ENCODE peak calls at places on chromosomes 7 and 10, in nine cellular contexts. E is uterus, D is H1, L is Panc1, C is lung, I is SK-N-SH, Y is breast epithelium, G is body of pancreas, X is HCT116. R is an unnamed sample.

GRCh38 chr10:58892039-58892665 is 284.3 kb upstream of the PHYHIPL start:
- DNase-seq in E (no peak), D (no peak), L (no peak), C (no peak), I (no peak), Y (no peak), G (no peak), X (no peak), R (no peak)

GRCh38 chr7:123537026-123537642 is 2.7 kb upstream of the IQUB start:
- DNase-seq in E (no peak), D (no peak), L (no peak), C (no peak), I (no peak), Y (no peak), G (no peak), X (no peak), R (no peak)

GRCh38 chr10:63605568-63605967 is 84.4 kb downstream of the REEP3 start:
- DNase-seq in E (no peak), D (no peak), L (no peak), C (no peak), I (no peak), Y (no peak), G (no peak), X (peak), R (no peak)

GRCh38 chr10:33303988-33304387 is 30.5 kb downstream of the NRP1 start:
- DNase-seq in E (no peak), D (no peak), L (no peak), C (no peak), I (no peak), Y (no peak), G (no peak), X (no peak), R (no peak)

GRCh38 chr10:49096890-49097445 is 18.4 kb downstream of the VSTM4 start:
- DNase-seq in E (no peak), D (no peak), L (no peak), C (no peak), I (no peak), Y (no peak), G (no peak), X (no peak), R (no peak)

GRCh38 chr10:1939016-1939415 is 201.7 kb upstream of the ADARB2 start:
- DNase-seq in E (no peak), D (no peak), L (no peak), C (no peak), I (no peak), Y (no peak), G (no peak), X (no peak), R (no peak)

GRCh38 chr10:52488606-52489485 is 174.8 kb downstream of the DKK1 start:
- DNase-seq in E (no peak), D (no peak), L (no peak), C (no peak), I (peak), Y (no peak), G (no peak), X (no peak), R (no peak)

GRCh38 chr10:3107426-3107961 is 40.1 kb downstream of the PFKP start:
- DNase-seq in E (peak), D (no peak), L (no peak), C (peak), I (no peak), Y (peak), G (peak), X (no peak), R (peak)

GRCh38 chr7:108293190-108293612 is 163.0 kb downstream of the NRCAM start:
- DNase-seq in E (no peak), D (no peak), L (no peak), C (no peak), I (no peak), Y (no peak), G (no peak), X (no peak), R (no peak)

GRCh38 chr7:55187701-55188491 is 169.1 kb downstream of the EGFR start:
- DNase-seq in E (peak), D (no peak), L (no peak), C (no peak), I (no peak), Y (no peak), G (no peak), X (no peak), R (no peak)

GRCh38 chr10:113454341-113455061 is 98.4 kb upstream of the HABP2 start:
- DNase-seq in E (peak), D (peak), L (no peak), C (no peak), I (peak), Y (no peak), G (peak), X (peak), R (no peak)

GRCh38 chr7:24504871-24505270 is 68.4 kb upstream of the PALS2 start:
- DNase-seq in E (no peak), D (no peak), L (no peak), C (no peak), I (no peak), Y (no peak), G (no peak), X (no peak), R (no peak)

GRCh38 chr10:79155301-79156081 is 86.7 kb downstream of the ZMIZ1 start:
- DNase-seq in E (no peak), D (no peak), L (no peak), C (no peak), I (no peak), Y (no peak), G (no peak), X (no peak), R (no peak)

GRCh38 chr7:16171928-16172327 is 249.4 kb downstream of the CRPPA start:
- DNase-seq in E (no peak), D (no peak), L (no peak), C (no peak), I (no peak), Y (no peak), G (no peak), X (no peak), R (no peak)

GRCh38 chr7:17934612-17935247 is 5.6 kb downstream of the SNX13 start:
- DNase-seq in E (no peak), D (no peak), L (no peak), C (no peak), I (no peak), Y (no peak), G (no peak), X (no peak), R (no peak)

GRCh38 chr10:13924020-13924725 is 337.4 kb downstream of the PRPF18 start:
- DNase-seq in E (no peak), D (no peak), L (no peak), C (no peak), I (no peak), Y (no peak), G (no peak), X (no peak), R (peak)

GRCh38 chr10:48363617-48364355 is 57.3 kb downstream of the MAPK8 start:
- DNase-seq in E (no peak), D (no peak), L (peak), C (peak), I (peak), Y (no peak), G (peak), X (peak), R (peak)

GRCh38 chr7:30434140-30434799 is 44.3 kb downstream of the NOD1 start:
- DNase-seq in E (no peak), D (no peak), L (no peak), C (no peak), I (no peak), Y (peak), G (no peak), X (no peak), R (no peak)

GRCh38 chr7:116524609-116525297 is at the start of gene CAV1:
- DNase-seq in E (peak), D (peak), L (peak), C (peak), I (peak), Y (peak), G (peak), X (peak), R (no peak)

GRCh38 chr10:21194510-21194993 is 297.4 kb upstream of the NEBL start:
- DNase-seq in E (no peak), D (no peak), L (no peak), C (no peak), I (peak), Y (no peak), G (no peak), X (peak), R (peak)

GRCh38 chr7:151682831-151683614 is 163.3 kb upstream of the RHEB start:
- DNase-seq in E (no peak), D (no peak), L (no peak), C (no peak), I (no peak), Y (no peak), G (no peak), X (no peak), R (no peak)

GRCh38 chr10:48951707-48952106 is 12.1 kb upstream of the LRRC18 start:
- DNase-seq in E (no peak), D (no peak), L (no peak), C (no peak), I (peak), Y (no peak), G (no peak), X (no peak), R (no peak)

GRCh38 chr7:155644971-155645509 is 579 bp downstream of the RBM33 start:
- DNase-seq in E (peak), D (no peak), L (no peak), C (peak), I (peak), Y (no peak), G (peak), X (no peak), R (no peak)

GRCh38 chr7:85829817-85830432 is 643.1 kb upstream of the SEMA3D start:
- DNase-seq in E (no peak), D (no peak), L (no peak), C (no peak), I (peak), Y (no peak), G (no peak), X (no peak), R (no peak)

GRCh38 chr10:14080795-14081194 is 249.9 kb downstream of the FRMD4A start:
- DNase-seq in E (no peak), D (no peak), L (no peak), C (no peak), I (no peak), Y (no peak), G (no peak), X (no peak), R (no peak)

GRCh38 chr10:97540669-97541500 is 31.7 kb upstream of the ANKRD2 start:
- DNase-seq in E (peak), D (no peak), L (no peak), C (no peak), I (no peak), Y (no peak), G (no peak), X (no peak), R (no peak)

GRCh38 chr7:75881436-75882095 is 2.7 kb downstream of the RHBDD2 start:
- DNase-seq in E (no peak), D (peak), L (no peak), C (no peak), I (no peak), Y (no peak), G (no peak), X (no peak), R (no peak)

GRCh38 chr10:56142092-56142728 is 218.8 kb downstream of the ZWINT start:
- DNase-seq in E (no peak), D (no peak), L (no peak), C (no peak), I (no peak), Y (no peak), G (no peak), X (no peak), R (no peak)

GRCh38 chr7:14690486-14690885 is 212.1 kb downstream of the DGKB start:
- DNase-seq in E (no peak), D (no peak), L (no peak), C (no peak), I (no peak), Y (no peak), G (no peak), X (no peak), R (no peak)

GRCh38 chr10:4849555-4850242 is 23.7 kb downstream of the AKR1E2 start:
- DNase-seq in E (peak), D (peak), L (peak), C (peak), I (peak), Y (peak), G (peak), X (peak), R (peak)
- TF ChIP-seq CTCF in E (peak), D (peak), L (peak), C (peak), I (peak), Y (peak), G (peak), X (peak), R (peak)

GRCh38 chr7:1099154-1099542 is 11.2 kb downstream of the GPER1 start:
- DNase-seq in E (no peak), D (no peak), L (no peak), C (no peak), I (no peak), Y (no peak), G (no peak), X (no peak), R (no peak)

GRCh38 chr7:1100386-1100785 is 12.5 kb downstream of the GPER1 start:
- DNase-seq in E (no peak), D (no peak), L (no peak), C (no peak), I (no peak), Y (no peak), G (no peak), X (no peak), R (no peak)

GRCh38 chr7:1101580-1102431 is 13.9 kb downstream of the GPER1 start:
- DNase-seq in E (no peak), D (no peak), L (no peak), C (no peak), I (no peak), Y (no peak), G (no peak), X (no peak), R (peak)

GRCh38 chr7:1099637-1100036 is 11.7 kb downstream of the GPER1 start:
- DNase-seq in E (no peak), D (no peak), L (no peak), C (no peak), I (no peak), Y (no peak), G (no peak), X (no peak), R (no peak)

GRCh38 chr7:1100886-1101579 is 13.1 kb downstream of the GPER1 start:
- DNase-seq in E (no peak), D (no peak), L (no peak), C (no peak), I (no peak), Y (no peak), G (no peak), X (no peak), R (no peak)
- H3K4me3 ChIP-seq in E (no peak), D (no peak), L (no peak), C (no peak), I (no peak), Y (no peak), G (no peak), X (no peak), R (no peak)

GRCh38 chr7:158567153-158567603 is 20.4 kb downstream of the PTPRN2 start:
- DNase-seq in E (no peak), D (no peak), L (no peak), C (no peak), I (peak), Y (no peak), G (peak), X (no peak), R (no peak)
- TF ChIP-seq CTCF in E (no peak), D (no peak), L (no peak), C (no peak), I (no peak), Y (no peak), G (no peak), X (no peak), R (no peak)

DNA sequence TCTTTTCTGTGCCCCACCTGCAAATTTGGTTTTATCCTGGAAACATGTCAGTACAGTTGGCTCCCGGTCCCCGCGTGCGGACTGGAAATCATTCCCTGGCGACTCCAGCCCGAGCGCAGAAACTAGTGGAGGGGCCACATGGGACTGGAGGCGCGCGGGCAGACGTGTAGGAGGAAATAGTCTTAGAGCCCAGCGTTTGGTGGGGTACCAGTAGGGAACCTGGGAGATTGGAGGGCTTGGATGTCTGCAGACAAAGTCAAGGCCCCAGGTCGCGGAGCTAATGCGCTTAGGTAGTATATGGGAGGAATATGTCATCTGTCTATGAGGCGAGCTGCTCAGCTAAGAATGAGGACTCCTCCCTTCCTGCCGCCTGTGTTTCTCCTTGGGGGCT is 1.3 kb downstream of the GALNT17 start:
- DNase-seq in E (no peak), D (no peak), L (no peak), C (no peak), I (no peak), Y (no peak), G (no peak), X (no peak), R (no peak)
- H3K4me3 ChIP-seq in E (peak), D (peak), L (no peak), C (peak), I (no peak), Y (peak), G (no peak), X (no peak), R (no peak)

GRCh38 chr7:127392566-127393369 is at the start of gene ZNF800:
- DNase-seq in E (peak), D (peak), L (peak), C (peak), I (peak), Y (peak), G (peak), X (peak), R (no peak)
- TF ChIP-seq CTCF in E (peak), D (no peak), L (no peak), C (no peak), I (no peak), Y (no peak), G (no peak), X (no peak), R (no peak)

DNA sequence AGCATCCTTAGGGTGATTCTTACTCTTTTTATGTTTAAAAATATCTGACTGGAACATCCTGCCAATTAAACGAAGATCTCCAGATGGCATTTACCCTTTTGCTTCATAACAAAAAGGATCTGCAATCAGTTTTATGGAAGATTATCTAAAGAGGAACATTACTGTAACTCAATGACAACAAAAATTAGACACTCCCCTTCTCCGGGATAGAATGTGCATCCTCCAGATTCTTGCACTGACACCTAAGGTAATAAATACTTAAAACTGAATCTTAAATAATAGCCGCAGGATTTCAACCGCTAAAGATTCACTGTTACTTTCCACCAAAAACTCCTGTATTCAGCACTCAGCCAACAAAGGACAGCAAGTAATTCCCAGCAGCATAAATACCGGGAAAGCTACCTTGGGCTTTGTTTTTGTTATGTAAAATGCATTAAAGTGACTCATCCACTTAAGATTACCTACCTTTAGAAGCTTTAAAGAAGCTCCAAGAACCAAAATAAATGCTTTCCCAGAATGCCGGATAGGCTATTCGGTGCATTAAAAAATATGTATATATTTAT is 1.6 kb downstream of the CACNA2D1 start:
- DNase-seq in E (no peak), D (no peak), L (peak), C (no peak), I (peak), Y (no peak), G (no peak), X (no peak), R (no peak)
- H3K4me3 ChIP-seq in E (peak), D (peak), L (peak), C (no peak), I (peak), Y (peak), G (no peak), X (no peak), R (peak)

GRCh38 chr7:1608318-1608717 is 38.5 kb upstream of the PSMG3 start:
- DNase-seq in E (no peak), D (no peak), L (no peak), C (no peak), I (peak), Y (no peak), G (no peak), X (no peak), R (no peak)
- TF ChIP-seq CTCF in E (no peak), D (no peak), L (no peak), C (no peak), I (no peak), Y (no peak), G (no peak), X (no peak), R (no peak)

R was measured in epithelial cell of proximal tubule.